ENCODE peak calls at places on chromosome 22, in eight cellular contexts. V, L, G, B, X, D, W and K are unnamed samples.

GRCh38 chr22:43587574-43587973 is 175.8 kb downstream of the MPPED1 start:
- DNase-seq in B (no peak), D (no peak), X (no peak), V (no peak), G (no peak), L (no peak), W (no peak), K (no peak)

GRCh38 chr22:35782504-35782903 is 64.8 kb downstream of the APOL5 start:
- DNase-seq in L (no peak), D (no peak), B (no peak), V (no peak), G (no peak), W (no peak), X (no peak), K (no peak)

GRCh38 chr22:41822289-41823057 is 10.4 kb upstream of the SREBF2 start:
- DNase-seq in W (no peak), L (peak; percentile 84), V (peak; percentile 64), G (peak; percentile 85), D (no peak), X (no peak), B (no peak), K (no peak)

GRCh38 chr22:40415531-40416266 is 45.3 kb downstream of the SGSM3 start:
- DNase-seq in G (no peak), L (peak; percentile 78), X (no peak), B (peak; percentile 49), W (no peak), V (no peak), D (no peak), K (no peak)

GRCh38 chr22:20063271-20064139 is 16.5 kb upstream of the DGCR8 start:
- DNase-seq in L (no peak), X (no peak), G (no peak), B (no peak), D (peak; percentile 82), W (peak; percentile 27), V (no peak), K (no peak)

GRCh38 chr22:31944700-31945477 is 554 bp downstream of the YWHAH start:
- DNase-seq in D (peak; percentile 80), W (peak; percentile 75), B (no peak), G (peak; percentile 40), X (peak; percentile 52), V (peak; percentile 8), L (peak; percentile 58), K (peak; percentile 21)

GRCh38 chr22:44577391-44578114 is 79.5 kb upstream of the RTL6 start:
- DNase-seq in B (no peak), X (no peak), G (no peak), L (no peak), V (no peak), W (no peak), D (peak; percentile 29), K (no peak)

GRCh38 chr22:27130949-27131745 is 473.8 kb downstream of the MIAT start:
- DNase-seq in B (no peak), X (no peak), W (no peak), V (no peak), G (no peak), D (no peak), L (no peak), K (no peak)

GRCh38 chr22:44773082-44773481 is 20.7 kb downstream of the ARHGAP8 start:
- DNase-seq in G (no peak), W (no peak), V (no peak), L (no peak), D (no peak), B (no peak), X (no peak), K (no peak)

GRCh38 chr22:41787331-41787730 is 13.1 kb upstream of the CCDC134 start:
- DNase-seq in W (peak; percentile 6), L (no peak), V (no peak), G (no peak), X (no peak), D (no peak), B (no peak), K (no peak)

GRCh38 chr22:45216133-45217003 is 24.3 kb downstream of the KIAA0930 start:
- DNase-seq in V (no peak), L (no peak), B (no peak), X (peak; percentile 72), W (peak; percentile 32), D (peak; percentile 28), G (no peak), K (no peak)

GRCh38 chr22:23268877-23269276 is 88.6 kb downstream of the BCR start:
- DNase-seq in D (no peak), G (no peak), L (peak; percentile 84), X (no peak), V (no peak), B (no peak), W (no peak), K (no peak)

GRCh38 chr22:37641251-37641949 is 1.9 kb downstream of the SH3BP1 start:
- DNase-seq in L (no peak), D (no peak), X (no peak), V (no peak), B (no peak), G (peak; percentile 91), W (no peak), K (no peak)

GRCh38 chr22:37112084-37112728 is 2.7 kb upstream of the TMPRSS6 start:
- DNase-seq in V (no peak), B (no peak), W (no peak), L (no peak), G (no peak), X (no peak), D (no peak), K (no peak)

GRCh38 chr22:12601870-12602779 is 2925.9 kb upstream of the OR11H1 start:
- DNase-seq in W (peak; percentile 55), B (no peak), L (no peak), D (peak; percentile 55), V (no peak), X (no peak), G (no peak), K (no peak)

DNA sequence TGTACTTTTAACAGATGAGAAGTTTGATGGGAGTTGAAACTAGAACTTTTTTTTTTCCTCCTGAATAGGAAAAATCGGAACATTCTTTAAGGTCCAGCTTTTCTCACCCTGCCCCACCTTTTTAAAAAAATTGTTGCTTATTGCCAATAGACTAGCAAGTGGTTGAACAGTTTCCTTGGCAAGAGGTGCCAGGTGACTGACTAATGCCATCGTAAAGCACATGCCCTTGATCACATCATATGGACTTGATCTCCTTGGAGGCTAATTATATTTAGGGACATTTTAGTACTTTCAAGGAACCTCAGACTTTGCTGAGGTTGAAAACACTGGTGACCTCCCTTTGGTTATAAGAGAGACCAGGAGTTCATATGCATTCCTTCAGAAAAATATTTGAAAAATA is 57.6 kb downstream of the MTMR3 start:
- DNase-seq in X (no peak), G (peak; percentile 22), D (no peak), B (no peak), W (no peak), L (no peak), V (no peak), K (no peak)
- H3K9me3 ChIP-seq in X (no peaks in the 10 kb centered on the region), G (no peaks in the 10 kb centered on the region), D (no peaks in the 10 kb centered on the region), B (no peaks in the 10 kb centered on the region), W (no peaks in the 10 kb centered on the region), L (no peaks in the 10 kb centered on the region), V (no peaks in the 10 kb centered on the region), K (no peaks in the 10 kb centered on the region)

DNA sequence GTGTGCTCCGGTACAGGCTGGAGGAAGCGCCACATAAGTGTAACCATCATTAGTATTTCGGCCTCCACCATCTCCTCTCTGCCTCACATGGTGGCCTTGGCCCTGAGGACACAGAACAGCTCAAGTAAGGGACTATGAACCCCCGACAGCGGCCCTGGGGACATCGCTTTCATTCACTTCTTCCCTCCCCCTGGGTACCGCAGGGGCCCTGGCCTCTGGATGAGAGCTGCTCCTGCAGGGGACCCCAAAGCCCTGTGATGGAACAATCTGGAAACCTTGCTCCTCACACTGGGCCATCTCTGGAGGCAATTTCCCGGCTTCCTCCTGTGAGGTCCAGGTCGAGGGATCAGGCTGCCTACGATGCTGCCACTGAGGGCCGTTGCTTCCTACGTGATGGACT is 565.5 kb downstream of the BRD1 start:
- DNase-seq in X (no peak), V (no peak), B (peak; percentile 24), L (no peak), G (no peak), D (no peak), W (no peak), K (no peak)
- H3K9me3 ChIP-seq in X (no peaks in the 10 kb centered on the region), V (no peaks in the 10 kb centered on the region), B (no peaks in the 10 kb centered on the region), L (no peaks in the 10 kb centered on the region), G (no peaks in the 10 kb centered on the region), D (no peaks in the 10 kb centered on the region), W (no peaks in the 10 kb centered on the region), K (no peaks in the 10 kb centered on the region)

DNA sequence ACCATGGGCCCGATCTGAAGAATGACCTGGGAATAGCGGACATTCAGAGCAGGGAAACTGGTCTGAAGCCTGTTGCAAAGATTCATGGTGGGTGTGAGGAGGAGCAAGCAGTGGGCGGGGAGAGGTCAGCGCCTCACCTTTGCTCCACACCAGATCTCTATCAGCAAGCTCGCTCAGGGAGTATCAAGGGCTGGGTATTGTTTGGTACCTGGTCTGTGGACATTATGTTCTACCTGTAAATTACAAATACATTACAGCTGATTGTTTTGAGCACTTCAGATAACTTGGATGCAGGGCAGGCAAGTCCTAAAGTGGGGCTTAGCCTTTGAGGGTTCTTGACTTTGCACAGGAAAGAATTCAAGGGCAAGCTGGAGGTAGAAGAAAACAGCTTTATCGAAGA is 10.8 kb upstream of the SEC14L4 start:
- DNase-seq in V (no peak), L (no peak), B (no peak), G (no peak), D (no peak), X (no peak), W (no peak), K (no peak)
- H3K9me3 ChIP-seq in V (no peaks in the 10 kb centered on the region), L (no peaks in the 10 kb centered on the region), B (no peaks in the 10 kb centered on the region), G (no peaks in the 10 kb centered on the region), D (no peaks in the 10 kb centered on the region), X (no peaks in the 10 kb centered on the region), W (peaks cover 4% of the 10 kb centered on the region), K (no peaks in the 10 kb centered on the region)

GRCh38 chr22:29041408-29041807 is 20.2 kb downstream of the C22orf31 start:
- DNase-seq in G (no peak), L (no peak), D (no peak), V (no peak), X (no peak), W (peak; percentile 57), B (no peak), K (no peak)

GRCh38 chr22:29032584-29032983 is 29.0 kb downstream of the C22orf31 start:
- DNase-seq in V (no peak), B (no peak), X (no peak), W (no peak), G (no peak), L (no peak), D (no peak), K (no peak)

GRCh38 chr22:29039148-29039547 is 22.5 kb downstream of the C22orf31 start:
- DNase-seq in V (no peak), L (no peak), G (peak; percentile 38), B (no peak), X (no peak), W (no peak), D (no peak), K (no peak)

GRCh38 chr22:29040385-29041275 is 21.0 kb downstream of the C22orf31 start:
- DNase-seq in W (peak; percentile 64), L (peak; percentile 76), B (peak; percentile 55), D (peak; percentile 68), G (peak; percentile 67), V (peak; percentile 47), X (peak; percentile 75), K (peak; percentile 24)

DNA sequence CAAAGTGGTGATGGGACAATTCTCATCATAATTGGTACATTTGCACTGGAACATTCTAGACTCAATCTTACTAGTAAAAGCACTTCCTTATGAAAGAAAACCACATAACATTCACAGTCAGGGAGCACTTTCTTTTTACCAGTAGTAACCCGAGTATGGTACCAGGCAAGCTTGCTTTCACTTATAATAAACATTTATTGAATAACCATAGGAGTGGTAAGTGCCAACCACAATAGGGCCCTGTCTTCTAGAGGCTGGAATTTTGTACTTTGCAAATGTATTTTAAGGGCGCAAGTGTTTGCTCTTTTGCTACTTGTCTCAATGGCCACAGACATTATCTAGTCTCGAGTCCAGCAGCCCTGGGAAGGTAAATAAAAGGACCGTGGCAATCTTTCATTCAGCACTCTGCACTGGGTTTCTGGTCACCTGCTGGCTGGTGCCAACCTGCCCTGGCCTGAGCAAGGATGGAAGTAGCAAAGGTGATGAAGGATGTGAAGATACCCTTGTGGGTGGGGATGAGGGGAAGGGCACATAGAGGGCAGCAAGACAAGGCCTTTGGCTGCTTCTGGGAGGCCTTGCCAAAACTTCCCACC is 24.2 kb downstream of the C22orf31 start:
- DNase-seq in W (no peak), D (no peak), G (no peak), V (no peak), X (no peak), L (no peak), B (no peak), K (no peak)
- H3K9me3 ChIP-seq in W (no peaks in the 10 kb centered on the region), D (no peaks in the 10 kb centered on the region), G (no peaks in the 10 kb centered on the region), V (no peaks in the 10 kb centered on the region), X (no peaks in the 10 kb centered on the region), L (no peaks in the 10 kb centered on the region), B (no peaks in the 10 kb centered on the region), K (no peaks in the 10 kb centered on the region)